ENCODE peak calls at places on chromosomes 13 and 19, in five cellular contexts. One of them, this sample, is unnamed.

GRCh38 chr13:109330941-109331340 is 455.4 kb downstream of the IRS2 start:
- DNase-seq in T-helper 17 cell: no peak
- DNase-seq in AG08396: peak; percentile 31
- DNase-seq in CMK: no peak
- DNase-seq in WTC11: no peak
- DNase-seq in this sample: no peak

GRCh38 chr19:10078329-10078728 is 7.8 kb upstream of the SHFL start:
- DNase-seq in T-helper 17 cell: no peak
- DNase-seq in AG08396: no peak
- DNase-seq in CMK: no peak
- DNase-seq in WTC11: no peak
- DNase-seq in this sample: no peak

GRCh38 chr13:80586356-80586755 is 245.4 kb upstream of the SPRY2 start:
- DNase-seq in T-helper 17 cell: no peak
- DNase-seq in AG08396: no peak
- DNase-seq in CMK: no peak
- DNase-seq in WTC11: no peak
- DNase-seq in this sample: no peak

GRCh38 chr13:94542917-94543316 is 53.0 kb downstream of the TGDS start:
- DNase-seq in T-helper 17 cell: no peak
- DNase-seq in AG08396: no peak
- DNase-seq in CMK: no peak
- DNase-seq in WTC11: no peak
- DNase-seq in this sample: no peak

GRCh38 chr19:17302391-17303166 is 646 bp downstream of the ABHD8 start:
- DNase-seq in T-helper 17 cell: no peak
- DNase-seq in AG08396: no peak
- DNase-seq in CMK: no peak
- DNase-seq in WTC11: peak; percentile 40
- DNase-seq in this sample: peak; percentile 24

GRCh38 chr19:55635334-55635717 is 5.5 kb upstream of the ZNF580 start:
- DNase-seq in T-helper 17 cell: no peak
- DNase-seq in AG08396: no peak
- DNase-seq in CMK: no peak
- DNase-seq in WTC11: no peak
- DNase-seq in this sample: no peak

GRCh38 chr19:43699506-43700367 is 16.1 kb upstream of the IRGC start:
- DNase-seq in T-helper 17 cell: no peak
- DNase-seq in AG08396: peak; percentile 39
- DNase-seq in CMK: no peak
- DNase-seq in WTC11: peak; percentile 83
- DNase-seq in this sample: peak; percentile 64

GRCh38 chr13:97327521-97328221 is 105.5 kb downstream of the MBNL2 start:
- DNase-seq in T-helper 17 cell: no peak
- DNase-seq in AG08396: no peak
- DNase-seq in CMK: peak; percentile 60
- DNase-seq in WTC11: no peak
- DNase-seq in this sample: no peak

GRCh38 chr13:49248433-49249002 is 793 bp downstream of the CDADC1 start:
- DNase-seq in T-helper 17 cell: no peak
- DNase-seq in AG08396: peak; percentile 21
- DNase-seq in CMK: no peak
- DNase-seq in WTC11: no peak
- DNase-seq in this sample: peak; percentile 42

GRCh38 chr19:4581381-4582111 is 22.1 kb upstream of the SEMA6B start:
- DNase-seq in T-helper 17 cell: no peak
- DNase-seq in AG08396: peak; percentile 72
- DNase-seq in CMK: no peak
- DNase-seq in WTC11: peak; percentile 64
- DNase-seq in this sample: peak; percentile 80

GRCh38 chr19:29006057-29006735 is 206.8 kb downstream of the UQCRFS1 start:
- DNase-seq in T-helper 17 cell: no peak
- DNase-seq in AG08396: peak; percentile 52
- DNase-seq in CMK: no peak
- DNase-seq in WTC11: no peak
- DNase-seq in this sample: no peak

GRCh38 chr13:27921421-27921960 is 1.7 kb downstream of the PDX1 start:
- DNase-seq in T-helper 17 cell: no peak
- DNase-seq in AG08396: no peak
- DNase-seq in CMK: no peak
- DNase-seq in WTC11: peak; percentile 28
- DNase-seq in this sample: no peak

This sample was measured in NCI-H69.